ENCODE peak calls at places on chromosomes 6 and 20, in four cellular contexts. J, L, G and M are unnamed samples.

GRCh38 chr6:155106456-155107107 is 111.5 kb downstream of the TIAM2 start:
- DNase-seq in J (no peak), L (no peak), G (no peak), M (no peak)

GRCh38 chr6:3869632-3870527 is 20.7 kb downstream of the FAM50B start:
- DNase-seq in L (no peak), J (no peak), G (no peak), M (no peak)

GRCh38 chr6:36368921-36369880 is 18.3 kb downstream of the ETV7 start:
- DNase-seq in G (no peak), J (no peak), L (peak), M (peak)

GRCh38 chr6:12137480-12137879 is 125.4 kb downstream of the HIVEP1 start:
- DNase-seq in G (peak), J (peak), L (peak), M (no peak)

GRCh38 chr6:75481394-75481793 is 12.2 kb downstream of the FILIP1 start:
- DNase-seq in L (peak), J (no peak), G (no peak), M (no peak)

GRCh38 chr6:48074368-48074767 is 36.6 kb downstream of the PTCHD4 start:
- DNase-seq in L (no peak), J (no peak), G (no peak), M (peak)

GRCh38 chr20:64077541-64077875 is 1.8 kb downstream of the RGS19 start:
- DNase-seq in G (no peak), L (no peak), J (peak), M (no peak)

GRCh38 chr20:9025643-9026042 is 43.2 kb upstream of the PLCB4 start:
- DNase-seq in J (no peak), L (peak), G (no peak), M (no peak)

GRCh38 chr6:89173634-89174033 is 27.8 kb downstream of the PM20D2 start:
- DNase-seq in J (no peak), G (no peak), L (no peak), M (no peak)

GRCh38 chr20:40698744-40699143 is 9.7 kb upstream of the MAFB start:
- DNase-seq in J (no peak), L (no peak), G (no peak), M (no peak)

GRCh38 chr20:5658897-5659296 is 91.3 kb upstream of the SHLD1 start:
- DNase-seq in L (peak), G (peak), J (peak), M (peak)

GRCh38 chr6:100447900-100448700 is 16.6 kb downstream of the SIM1 start:
- DNase-seq in J (no peak), G (no peak), L (no peak), M (no peak)

GRCh38 chr6:43627008-43627825 is 1.8 kb downstream of the GTPBP2 start:
- DNase-seq in L (peak), J (peak), G (peak), M (peak)

GRCh38 chr6:140548379-140548778 is 1173.9 kb upstream of the CITED2 start:
- DNase-seq in J (no peak), L (peak), G (no peak), M (no peak)

GRCh38 chr20:11274137-11274536 is 600.3 kb upstream of the JAG1 start:
- DNase-seq in L (peak), J (no peak), G (no peak), M (no peak)

GRCh38 chr6:110537208-110538123 is 61.1 kb upstream of the SLC22A16 start:
- DNase-seq in L (peak), G (no peak), J (no peak), M (peak)

GRCh38 chr20:53872561-53873248 is 197.7 kb downstream of the BCAS1 start:
- DNase-seq in G (no peak), J (no peak), L (peak), M (no peak)

GRCh38 chr6:44166591-44167184 is 8.1 kb downstream of the CAPN11 start:
- DNase-seq in G (no peak), L (no peak), J (no peak), M (no peak)

GRCh38 chr6:28884423-28885148 is 39.2 kb downstream of the TRIM27 start:
- DNase-seq in G (no peak), L (no peak), J (no peak), M (no peak)

GRCh38 chr6:3749991-3750323 is 1.6 kb downstream of the PXDC1 start:
- DNase-seq in G (peak), J (peak), L (peak), M (peak)

GRCh38 chr6:156280131-156280530 is 497.0 kb upstream of the ARID1B start:
- DNase-seq in G (no peak), J (no peak), L (no peak), M (no peak)

GRCh38 chr6:148745926-148746325 is 904 bp upstream of the UST start:
- DNase-seq in G (no peak), J (no peak), L (no peak), M (no peak)

GRCh38 chr20:16419138-16419715 is 154.0 kb downstream of the KIF16B start:
- DNase-seq in J (no peak), G (no peak), L (no peak), M (no peak)

GRCh38 chr20:32621914-32622584 is 36.9 kb upstream of the NOL4L start:
- DNase-seq in L (no peak), G (no peak), J (no peak), M (no peak)

GRCh38 chr20:49513009-49513408 is 30.5 kb upstream of the KCNB1 start:
- DNase-seq in J (no peak), G (no peak), L (no peak), M (no peak)

GRCh38 chr20:5448449-5449118 is 131.8 kb upstream of the PROKR2 start:
- DNase-seq in J (no peak), G (no peak), L (peak), M (peak)

GRCh38 chr20:3134151-3134550 is 25.5 kb downstream of the FASTKD5 start:
- DNase-seq in G (no peak), L (no peak), J (no peak), M (no peak)

GRCh38 chr6:91198588-91199255 is 611.9 kb upstream of the MAP3K7 start:
- DNase-seq in L (no peak), G (no peak), J (no peak), M (no peak)

GRCh38 chr20:10982692-10983091 is 308.9 kb upstream of the JAG1 start:
- DNase-seq in J (no peak), G (peak), L (peak), M (peak)

GRCh38 chr6:159095561-159096095 is 50.8 kb upstream of the TAGAP start:
- DNase-seq in J (no peak), G (no peak), L (no peak), M (no peak)

GRCh38 chr6:121652726-121653623 is 217.5 kb downstream of the GJA1 start:
- DNase-seq in L (peak), J (no peak), G (no peak), M (no peak)

GRCh38 chr6:142325111-142325510 is 23.3 kb downstream of the ADGRG6 start:
- DNase-seq in J (no peak), L (no peak), G (no peak), M (no peak)

GRCh38 chr20:21808863-21809664 is 103.6 kb downstream of the PAX1 start:
- DNase-seq in L (peak), G (peak), J (peak), M (no peak)

GRCh38 chr6:34834789-34835518 is 43.1 kb downstream of the BLTP3A start:
- DNase-seq in J (no peak), L (peak), G (no peak), M (no peak)

GRCh38 chr6:142771162-142771561 is 173.8 kb downstream of the HIVEP2 start:
- DNase-seq in L (no peak), J (no peak), G (no peak), M (no peak)

GRCh38 chr6:139605350-139605749 is 230.9 kb upstream of the CITED2 start:
- DNase-seq in J (no peak), L (peak), G (no peak), M (no peak)

GRCh38 chr20:62598761-62599194 is 43.5 kb upstream of the SLCO4A1 start:
- DNase-seq in J (peak), L (no peak), G (no peak), M (no peak)

DNA sequence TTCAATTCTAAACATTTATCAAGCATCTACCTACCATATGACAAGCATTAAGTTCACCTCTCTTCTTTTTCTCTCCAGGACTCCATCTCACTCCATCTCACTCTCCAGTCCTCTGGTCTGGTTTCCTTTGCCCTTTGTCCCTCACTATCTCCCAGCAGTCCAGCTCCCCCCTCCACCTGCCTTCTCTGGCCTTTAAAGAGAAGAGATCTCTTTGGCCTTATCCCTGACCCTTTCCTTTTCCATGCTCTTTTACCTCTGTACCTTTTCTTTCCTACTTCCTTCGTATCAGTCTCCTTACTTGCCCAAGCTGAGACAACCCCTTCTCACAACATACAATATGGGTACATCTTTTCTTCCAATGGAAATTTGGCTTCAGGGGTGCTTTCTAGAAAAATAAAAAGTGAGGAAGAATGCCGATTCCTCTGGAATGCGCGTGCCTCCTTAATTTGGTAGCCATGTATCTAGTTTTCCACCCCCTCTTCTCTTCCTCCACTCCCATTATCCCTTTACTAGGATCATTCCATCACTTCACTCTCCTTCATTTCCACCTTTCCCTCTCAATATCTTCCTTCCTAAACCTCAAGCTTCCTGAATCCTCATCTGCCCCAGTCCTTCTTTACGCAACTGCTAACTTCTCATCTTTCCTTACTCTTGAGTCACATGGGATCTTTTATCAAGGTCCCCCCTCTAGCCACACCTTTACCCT is 745 bp upstream of the AGPAT1 start:
- DNase-seq in G (no peak), J (no peak), L (peak), M (no peak)
- TF ChIP-seq CTCF in G (no peak), J (no peak), L (no peak), M (no peak)

DNA sequence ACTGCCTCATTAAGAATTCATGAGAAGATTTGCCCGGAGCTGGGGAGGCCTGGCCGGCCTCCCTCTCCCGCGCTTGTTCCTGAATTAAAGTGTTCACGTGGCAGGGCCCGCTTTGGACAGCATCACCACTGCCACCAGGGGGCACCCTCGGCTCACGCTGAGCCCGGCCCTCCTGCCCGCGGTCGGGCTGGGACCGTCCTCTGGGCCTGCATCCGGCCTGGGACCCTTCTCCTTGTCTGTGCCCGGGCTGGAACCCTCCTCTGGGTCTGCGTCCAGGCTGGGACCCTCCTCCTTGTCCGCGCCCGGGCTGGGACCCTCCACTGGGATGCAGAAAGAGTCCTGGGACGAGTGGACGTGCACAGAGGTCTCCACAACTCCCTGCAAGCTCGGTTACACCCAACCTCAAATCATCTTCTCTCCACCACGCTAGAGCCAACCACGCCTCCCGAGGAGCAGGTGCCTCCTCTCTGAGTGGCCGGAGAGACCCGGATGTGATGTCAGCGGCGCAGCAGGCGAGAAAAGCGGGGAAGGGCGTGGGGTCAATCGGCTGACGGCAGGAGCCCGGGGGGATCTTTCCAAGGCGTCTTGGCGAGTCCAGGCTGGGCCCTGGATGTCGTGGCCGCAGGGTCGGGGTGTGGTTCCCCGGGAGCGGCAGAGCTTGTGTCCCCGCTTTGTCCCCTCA is 50.9 kb upstream of the DACT2 start:
- DNase-seq in J (peak), L (peak), G (peak), M (no peak)
- TF ChIP-seq CTCF in J (peak), L (peak), G (peak), M (peak)

DNA sequence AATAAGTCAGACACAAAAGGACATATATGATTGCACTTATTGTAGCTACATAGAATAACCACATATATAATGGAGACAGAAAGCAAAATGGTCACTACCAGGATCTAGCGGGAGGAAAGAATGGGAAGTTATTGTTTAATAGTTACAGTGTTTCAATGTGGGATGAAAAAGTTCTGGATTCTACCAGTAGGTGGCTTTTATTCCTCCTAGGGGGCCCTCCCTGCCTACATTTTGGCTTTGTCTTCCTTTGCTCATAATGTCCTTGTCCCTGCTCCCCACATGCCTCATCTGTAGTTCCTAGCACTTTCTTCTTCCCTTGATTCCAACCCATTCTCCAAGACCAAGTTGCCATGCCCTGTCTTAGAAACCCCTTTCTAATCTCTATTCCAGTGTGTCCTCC is 16.3 kb downstream of the ZNF133 start:
- DNase-seq in L (peak), J (no peak), G (no peak), M (no peak)
- TF ChIP-seq CTCF in L (peak), J (no peak), G (no peak), M (peak)

GRCh38 chr6:6749791-6750434 is 161.4 kb downstream of the LY86 start:
- DNase-seq in L (peak), J (no peak), G (peak), M (peak)

GRCh38 chr6:6753301-6753700 is 164.8 kb downstream of the LY86 start:
- DNase-seq in L (no peak), J (no peak), G (no peak), M (no peak)

GRCh38 chr6:6751197-6751596 is 162.7 kb downstream of the LY86 start:
- DNase-seq in J (no peak), G (no peak), L (no peak), M (no peak)

GRCh38 chr6:6751615-6752014 is 163.1 kb downstream of the LY86 start:
- DNase-seq in J (no peak), L (no peak), G (no peak), M (no peak)

GRCh38 chr6:6752129-6752528 is 163.6 kb downstream of the LY86 start:
- DNase-seq in L (no peak), J (no peak), G (no peak), M (peak)
- TF ChIP-seq CTCF in L (no peak), J (no peak), G (no peak), M (no peak)